ENCODE peak calls at places on chromosomes 6 and 20, in nine cellular contexts. Z is effector CD4-positive, alpha-beta T cell; X is ACHN; F is activated CD8-positive, alpha-beta memory T cell treated with anti-CD3 and anti-CD28 coated beads for 24 hours; G is GM13977; R is esophagus squamous epithelium; U is endodermal cell; J is WTC11; L is activated T-cell treated with anti-CD3 and anti-CD28 coated beads for 1 hour. A is an unnamed sample.

GRCh38 chr6:162615016-162615717 is 112.4 kb downstream of the PRKN start:
- DNase-seq in X (no peak), R (no peak), J (no peak), G (no peak), L (no peak), F (no peak), Z (no peak), U (no peak), A (no peak)

GRCh38 chr6:17580518-17581048 is 19.5 kb upstream of the FAM8A1 start:
- DNase-seq in G (no peak), Z (no peak), R (no peak), X (peak; percentile 63), U (peak; percentile 51), F (peak; percentile 69), J (peak; percentile 60), L (no peak), A (no peak)

GRCh38 chr6:48979806-48980205 is 483.2 kb downstream of the MMUT start:
- DNase-seq in R (no peak), G (no peak), F (no peak), Z (no peak), L (no peak), U (no peak), J (no peak), X (no peak), A (no peak)

GRCh38 chr6:31474871-31475286 is 23.1 kb upstream of the MICB start:
- DNase-seq in Z (no peak), U (peak; percentile 80), X (peak; percentile 14), R (no peak), G (no peak), J (peak; percentile 74), L (no peak), F (no peak), A (no peak)

GRCh38 chr6:147311218-147311617 is 107.0 kb downstream of the STXBP5 start:
- DNase-seq in Z (no peak), F (no peak), U (no peak), J (no peak), G (no peak), X (no peak), R (no peak), L (no peak), A (no peak)

GRCh38 chr20:41336711-41337492 is 3.7 kb upstream of the LPIN3 start:
- DNase-seq in X (no peak), J (no peak), F (no peak), U (no peak), R (no peak), L (no peak), Z (no peak), G (no peak), A (no peak)

GRCh38 chr6:119339941-119340456 is 9.6 kb downstream of the MAN1A1 start:
- DNase-seq in R (no peak), L (no peak), U (no peak), G (no peak), Z (no peak), X (no peak), F (no peak), J (no peak), A (no peak)

GRCh38 chr6:6635869-6636268 is 47.3 kb downstream of the LY86 start:
- DNase-seq in G (no peak), F (no peak), L (no peak), U (no peak), Z (no peak), J (no peak), X (no peak), R (no peak), A (no peak)

GRCh38 chr6:134238960-134239795 is 78.7 kb downstream of the SGK1 start:
- DNase-seq in Z (no peak), G (no peak), U (no peak), F (no peak), R (no peak), X (no peak), J (no peak), L (no peak), A (no peak)

GRCh38 chr6:125549202-125549884 is 200.1 kb upstream of the HEY2 start:
- DNase-seq in F (no peak), L (no peak), X (no peak), G (no peak), U (no peak), J (no peak), Z (no peak), R (no peak), A (no peak)

GRCh38 chr6:12761376-12762115 is 45.0 kb downstream of the PHACTR1 start:
- DNase-seq in R (no peak), Z (no peak), F (no peak), L (no peak), J (no peak), U (no peak), G (no peak), X (no peak), A (no peak)

GRCh38 chr6:165049362-165049761 is 260.0 kb downstream of the C6orf118 start:
- DNase-seq in G (no peak), J (peak; percentile 88), X (peak; percentile 35), F (no peak), U (peak; percentile 93), Z (peak; percentile 3), L (no peak), R (no peak), A (no peak)